ENCODE peak calls at places on chromosomes 11 and 22, in seven cellular contexts. T is heart left ventricle, R is mammary epithelial cell, Q is neural progenitor cell, K is upper lobe of right lung, D is cardiac muscle cell, U is DND-41. M is an unnamed sample. For H3K27me3 and H3K9me3, the result is how much of the 10 kb centered on the place peaks cover.

GRCh38 chr11:87281496-87281895 is 243.8 kb downstream of the TMEM135 start:
- DNase-seq in T (no peak), R (peak), Q (no peak), K (no peak), D (peak), U (no peak), M (no peak)

GRCh38 chr11:88313441-88313840 is 24.1 kb downstream of the CTSC start:
- DNase-seq in T (no peak), R (peak), Q (no peak), K (no peak), D (no peak), U (no peak), M (no peak)

GRCh38 chr11:127965947-127966668 is 621.2 kb downstream of the ETS1 start:
- DNase-seq in T (no peak), R (no peak), Q (peak), K (no peak), D (peak), U (no peak), M (no peak)

GRCh38 chr11:110921742-110922200 is 209.5 kb upstream of the ARHGAP20 start:
- DNase-seq in T (peak), R (no peak), Q (peak), K (no peak), D (peak), U (no peak), M (peak)

GRCh38 chr11:11976476-11977187 is 31.8 kb downstream of the DKK3 start:
- DNase-seq in T (peak), R (no peak), Q (no peak), K (peak), D (no peak), U (no peak), M (peak)

GRCh38 chr22:35914665-35915476 is 113.8 kb downstream of the RBFOX2 start:
- DNase-seq in T (no peak), R (peak), Q (peak), K (no peak), D (peak), U (no peak), M (peak)

GRCh38 chr11:115489466-115489865 is 14.7 kb downstream of the CADM1 start:
- DNase-seq in T (no peak), R (no peak), Q (no peak), K (no peak), D (no peak), U (no peak), M (no peak)

GRCh38 chr22:41596776-41597634 is 7.4 kb upstream of the PMM1 start:
- DNase-seq in T (peak), R (peak), Q (peak), K (peak), D (peak), U (peak), M (peak)

GRCh38 chr11:390175-390574 is 3.8 kb upstream of the PKP3 start:
- DNase-seq in T (no peak), R (no peak), Q (peak), K (no peak), D (no peak), U (no peak), M (no peak)

GRCh38 chr11:106424111-106424510 is 346.6 kb downstream of the AASDHPPT start:
- DNase-seq in T (no peak), R (peak), Q (no peak), K (no peak), D (peak), U (no peak), M (peak)

GRCh38 chr11:121521145-121522042 is 68.6 kb upstream of the SORL1-AS1 start:
- DNase-seq in T (no peak), R (peak), Q (no peak), K (no peak), D (no peak), U (no peak), M (no peak)

GRCh38 chr22:20957691-20958440 is 9.2 kb upstream of the AIFM3 start:
- DNase-seq in T (peak), R (no peak), Q (peak), K (peak), D (peak), U (no peak), M (no peak)

GRCh38 chr11:12120031-12121008 is 9.9 kb downstream of the MICAL2 start:
- DNase-seq in T (no peak), R (no peak), Q (peak), K (no peak), D (peak), U (no peak), M (no peak)

GRCh38 chr11:75468534-75469340 is 35.7 kb upstream of the KLHL35 start:
- DNase-seq in T (peak), R (no peak), Q (no peak), K (no peak), D (peak), U (no peak), M (peak)

GRCh38 chr11:122154227-122154626 is 38.2 kb upstream of the BLID start:
- DNase-seq in T (no peak), R (no peak), Q (no peak), K (no peak), D (no peak), U (no peak), M (no peak)

GRCh38 chr22:39207141-39208012 is 37.4 kb downstream of the PDGFB start:
- DNase-seq in T (no peak), R (peak), Q (no peak), K (peak), D (peak), U (no peak), M (no peak)

GRCh38 chr11:85749884-85750283 is 61.1 kb downstream of the SYTL2 start:
- DNase-seq in T (no peak), R (no peak), Q (no peak), K (no peak), D (no peak), U (no peak), M (no peak)

GRCh38 chr22:20729194-20729593 is 44.7 kb upstream of the SERPIND1 start:
- DNase-seq in T (no peak), R (no peak), Q (no peak), K (no peak), D (no peak), U (no peak), M (no peak)

GRCh38 chr22:35540600-35541253 is at the start of gene RASD2:
- DNase-seq in T (peak), R (peak), Q (peak), K (no peak), D (peak), U (peak), M (peak)

GRCh38 chr11:64244107-64244506 is 2.6 kb downstream of the PPP1R14B start:
- DNase-seq in T (no peak), R (no peak), Q (no peak), K (no peak), D (no peak), U (no peak), M (no peak)

GRCh38 chr11:57083641-57084385 is 95.1 kb downstream of the OR5AK2 start:
- DNase-seq in T (no peak), R (no peak), Q (no peak), K (no peak), D (no peak), U (no peak), M (no peak)

GRCh38 chr11:123567466-123567865 is 87.0 kb downstream of the SCN3B start:
- DNase-seq in T (no peak), R (no peak), Q (no peak), K (no peak), D (no peak), U (no peak), M (no peak)

GRCh38 chr11:83063073-83063754 is 8.5 kb downstream of the RAB30 start:
- DNase-seq in T (no peak), R (no peak), Q (no peak), K (no peak), D (peak), U (no peak), M (no peak)

GRCh38 chr11:116888884-116889549 is 51.6 kb upstream of the APOA1 start:
- DNase-seq in T (no peak), R (no peak), Q (no peak), K (no peak), D (no peak), U (no peak), M (no peak)

GRCh38 chr11:69594481-69594880 is 46.5 kb upstream of the CCND1 start:
- DNase-seq in T (no peak), R (no peak), Q (no peak), K (no peak), D (no peak), U (no peak), M (no peak)

GRCh38 chr22:39530692-39531331 is 1.7 kb downstream of the RPS19BP1 start:
- DNase-seq in T (no peak), R (no peak), Q (peak), K (no peak), D (peak), U (peak), M (no peak)

GRCh38 chr11:15937601-15938361 is 418.6 kb downstream of the SOX6 start:
- DNase-seq in T (no peak), R (no peak), Q (no peak), K (no peak), D (no peak), U (no peak), M (peak)

GRCh38 chr11:14499178-14499559 is 442 bp downstream of the COPB1 start:
- DNase-seq in T (peak), R (peak), Q (peak), K (no peak), D (peak), U (peak), M (peak)

GRCh38 chr22:23825246-23825905 is 13.4 kb downstream of the DERL3 start:
- DNase-seq in T (no peak), R (no peak), Q (no peak), K (no peak), D (no peak), U (no peak), M (no peak)

GRCh38 chr11:63574856-63575602 is 11.8 kb upstream of the PLAAT2 start:
- DNase-seq in T (no peak), R (no peak), Q (no peak), K (no peak), D (peak), U (no peak), M (peak)

GRCh38 chr11:111947143-111947542 is 10.0 kb downstream of the DIXDC1 start:
- DNase-seq in T (no peak), R (no peak), Q (no peak), K (no peak), D (no peak), U (no peak), M (no peak)

GRCh38 chr11:65522640-65523322 is 2.1 kb upstream of the SCYL1 start:
- DNase-seq in T (no peak), R (no peak), Q (no peak), K (peak), D (peak), U (no peak), M (no peak)
- H3K4me3 ChIP-seq in T (no peak), R (no peak), Q (no peak), K (no peak), D (no peak), U (no peak), M (no peak)

GRCh38 chr22:19402642-19403191 is 28.8 kb downstream of the HIRA start:
- DNase-seq in T (no peak), R (no peak), Q (no peak), K (no peak), D (no peak), U (no peak), M (no peak)

GRCh38 chr22:19406281-19406811 is 25.2 kb downstream of the HIRA start:
- DNase-seq in T (no peak), R (no peak), Q (no peak), K (no peak), D (no peak), U (no peak), M (no peak)

GRCh38 chr22:19405652-19406051 is 25.9 kb downstream of the HIRA start:
- DNase-seq in T (no peak), R (no peak), Q (no peak), K (no peak), D (no peak), U (no peak), M (no peak)

GRCh38 chr22:19405133-19405532 is 26.4 kb downstream of the HIRA start:
- DNase-seq in T (no peak), R (no peak), Q (no peak), K (no peak), D (no peak), U (no peak), M (no peak)

DNA sequence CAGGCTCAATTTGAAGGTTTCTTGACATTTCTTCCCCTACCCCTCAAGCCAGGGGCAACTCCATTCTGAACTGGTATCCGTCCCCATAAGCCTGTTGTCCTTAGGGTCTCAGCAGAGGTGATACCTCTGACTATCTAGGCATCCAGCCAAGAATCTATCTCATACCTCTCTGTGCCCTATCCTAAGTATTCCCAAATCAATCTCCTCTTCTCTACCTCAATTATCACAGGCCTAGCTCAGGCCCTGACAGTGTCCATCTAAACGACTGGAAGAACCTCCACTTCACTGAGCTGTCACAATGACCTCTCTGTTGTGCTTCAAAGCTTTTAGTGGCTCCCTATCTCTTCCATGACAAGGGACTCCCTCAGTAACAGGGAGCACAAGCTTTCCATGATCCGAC is 26.9 kb downstream of the HIRA start:
- DNase-seq in T (no peak), R (no peak), Q (no peak), K (no peak), D (no peak), U (no peak), M (no peak)
- H3K27me3 ChIP-seq in T (under half), R (under half), Q (under half), K (under half), D (under half), U (under half), M (under half)

DNA sequence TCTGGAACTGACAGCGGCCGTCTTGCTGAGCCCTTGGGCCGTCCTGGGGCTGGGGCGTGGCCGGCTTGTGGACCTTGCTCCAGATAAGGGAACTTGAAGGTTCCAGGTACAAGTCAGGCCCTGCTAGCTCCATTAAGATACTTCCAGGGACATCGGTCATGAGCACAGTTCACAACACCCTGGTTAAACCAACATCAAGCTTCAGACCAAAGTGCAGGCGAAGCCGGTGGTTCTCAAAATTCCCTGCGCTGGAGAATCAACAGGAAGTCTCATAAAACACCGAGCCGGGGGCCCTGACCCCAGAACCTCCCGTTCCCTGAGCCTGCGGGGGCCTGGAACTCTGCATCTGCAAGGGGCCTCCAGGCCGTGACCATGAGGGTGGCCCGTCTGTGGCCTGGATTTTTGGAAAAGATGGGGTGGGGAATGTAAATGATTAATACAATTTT is 1043.8 kb downstream of the BRD1 start:
- DNase-seq in T (no peak), R (no peak), Q (no peak), K (no peak), D (no peak), U (no peak), M (no peak)
- H3K9me3 ChIP-seq in T (under half), R (under half), Q (under half), K (under half), D (under half), U (under half), M (under half)

DNA sequence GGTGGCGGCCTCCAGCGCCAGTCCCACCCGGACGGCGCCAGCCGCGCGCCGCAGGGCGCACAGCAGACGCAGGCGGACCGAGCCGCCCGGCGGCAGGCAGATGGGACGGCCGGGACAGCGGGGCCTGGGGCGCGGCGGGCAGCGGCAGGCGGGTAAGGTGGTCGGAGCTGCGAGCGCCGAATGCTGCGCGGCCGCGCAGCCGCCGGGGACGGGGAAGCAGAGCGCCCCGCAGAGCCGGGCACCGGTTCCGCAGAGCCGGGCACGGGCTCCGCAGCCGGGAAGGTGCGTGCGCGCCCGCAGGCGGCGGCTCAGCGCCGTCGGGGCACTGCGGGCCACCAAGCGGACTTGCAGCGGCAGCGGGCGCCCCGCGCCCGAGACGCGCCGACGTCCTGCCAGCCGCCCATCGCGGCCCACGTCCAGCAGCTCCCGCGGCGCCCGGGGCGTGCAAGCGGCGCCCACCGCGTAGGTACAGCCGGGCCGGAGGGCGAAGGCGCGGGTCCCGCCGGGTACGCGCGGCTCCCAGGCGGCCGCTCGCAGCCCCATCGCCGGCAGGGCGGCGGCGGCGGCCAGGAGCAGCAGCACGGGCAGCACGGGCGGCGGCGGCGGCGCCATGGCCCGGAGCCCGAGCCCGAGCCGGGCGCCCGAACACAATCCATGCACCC is 730 bp downstream of the CELSR1 start:
- DNase-seq in T (no peak), R (no peak), Q (peak), K (no peak), D (no peak), U (no peak), M (no peak)
- H3K4me3 ChIP-seq in T (no peak), R (peak), Q (peak), K (peak), D (peak), U (no peak), M (no peak)

DNA sequence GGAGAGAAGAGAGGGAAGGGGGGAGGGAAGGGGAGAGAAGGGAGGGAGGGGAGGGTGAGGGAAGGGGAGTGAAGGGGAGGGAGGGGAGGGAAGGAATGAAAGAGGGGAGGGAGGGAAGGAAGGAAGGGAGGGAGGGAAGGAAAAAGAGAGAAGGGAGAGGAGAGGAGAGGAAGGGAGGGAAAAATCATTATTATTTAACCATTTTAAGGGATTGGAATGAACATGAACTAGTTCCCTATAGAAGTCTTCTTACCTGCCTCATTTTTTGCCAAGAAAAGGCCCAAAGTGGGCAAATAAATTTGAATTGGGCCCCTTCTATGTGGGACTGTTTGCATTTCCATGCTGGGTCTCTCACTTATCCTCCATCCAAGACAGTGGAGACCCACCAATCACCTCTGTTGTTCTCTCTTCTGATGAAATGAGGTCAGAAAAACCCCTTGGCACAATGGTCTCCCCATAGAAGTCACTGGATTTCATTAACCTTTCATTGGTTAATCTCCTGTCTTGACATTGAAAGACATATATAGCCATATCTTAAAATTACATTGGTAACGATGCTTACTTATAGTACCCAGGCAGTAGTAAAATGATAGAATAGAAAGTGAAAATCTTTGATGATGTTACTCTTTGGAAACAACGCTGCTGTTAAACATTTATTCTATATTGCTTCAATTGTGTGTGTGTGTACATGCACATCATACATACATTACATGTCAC is 80.1 kb upstream of the ASPHD2 start:
- DNase-seq in T (no peak), R (no peak), Q (no peak), K (no peak), D (no peak), U (no peak), M (no peak)
- H3K27me3 ChIP-seq in T (under half), R (under half), Q (under half), K (under half), D (under half), U (under half), M (under half)

M was measured in MG63.